ENCODE peak calls at places on chromosomes 2 and 18, in seven cellular contexts. Y is A673, S is cardiac muscle cell, Z is fibroblast of lung, L is coronary artery, C is heart right ventricle, M is left lung. D is an unnamed sample.

GRCh38 chr2:171167352-171167997 is 6.8 kb upstream of the TLK1 start:
- DNase-seq in Y (no peak), S (peak; percentile 49), Z (peak; percentile 12), L (no peak), C (no peak), M (no peak), D (no peak)

GRCh38 chr2:207226671-207227061 is 60.9 kb upstream of the KLF7 start:
- DNase-seq in Y (no peak), S (no peak), Z (no peak), L (no peak), C (no peak), M (no peak), D (no peak)

GRCh38 chr2:188132385-188132784 is 159.3 kb upstream of the GULP1 start:
- DNase-seq in Y (no peak), S (peak; percentile 62), Z (peak; percentile 31), L (no peak), C (peak; percentile 20), M (no peak), D (peak; percentile 43)

GRCh38 chr18:11859282-11859797 is 8.1 kb downstream of the CHMP1B start:
- DNase-seq in Y (no peak), S (no peak), Z (no peak), L (no peak), C (no peak), M (no peak), D (no peak)

GRCh38 chr2:9652898-9653479 is 22.2 kb upstream of the YWHAQ start:
- DNase-seq in Y (no peak), S (no peak), Z (no peak), L (no peak), C (no peak), M (no peak), D (no peak)

GRCh38 chr2:202848813-202849212 is 22.8 kb downstream of the ICA1L start:
- DNase-seq in Y (no peak), S (peak; percentile 51), Z (no peak), L (no peak), C (no peak), M (peak; percentile 82), D (no peak)

GRCh38 chr2:133666621-133667020 is 98.4 kb upstream of the NCKAP5 start:
- DNase-seq in Y (no peak), S (no peak), Z (no peak), L (no peak), C (no peak), M (no peak), D (no peak)

GRCh38 chr18:79575891-79576685 is 103.5 kb upstream of the CTDP1 start:
- DNase-seq in Y (no peak), S (peak; percentile 62), Z (peak; percentile 68), L (peak; percentile 74), C (peak; percentile 53), M (peak; percentile 78), D (peak; percentile 51)

GRCh38 chr2:136238552-136239346 is 120.8 kb upstream of the CXCR4 start:
- DNase-seq in Y (peak; percentile 29), S (peak; percentile 46), Z (peak; percentile 32), L (no peak), C (no peak), M (no peak), D (no peak)

GRCh38 chr2:97936199-97936598 is 59.5 kb downstream of the TMEM131 start:
- DNase-seq in Y (no peak), S (no peak), Z (no peak), L (no peak), C (no peak), M (no peak), D (no peak)

GRCh38 chr2:85600951-85601770 is 1.3 kb downstream of the TMEM150A start:
- DNase-seq in Y (no peak), S (no peak), Z (no peak), L (no peak), C (no peak), M (no peak), D (peak; percentile 46)

GRCh38 chr2:205934443-205934842 is 151.5 kb downstream of the INO80D start:
- DNase-seq in Y (no peak), S (peak; percentile 9), Z (peak; percentile 11), L (no peak), C (no peak), M (no peak), D (no peak)

GRCh38 chr2:1659951-1660565 is 84.3 kb downstream of the PXDN start:
- DNase-seq in Y (no peak), S (no peak), Z (no peak), L (peak; percentile 55), C (no peak), M (no peak), D (no peak)
- H3K4me3 ChIP-seq in Y (no peak overlapping the region), S (no peak overlapping the region), Z (no peak overlapping the region), L (no peak overlapping the region), C (no peak overlapping the region), M (no peak overlapping the region), D (no peak overlapping the region)

DNA sequence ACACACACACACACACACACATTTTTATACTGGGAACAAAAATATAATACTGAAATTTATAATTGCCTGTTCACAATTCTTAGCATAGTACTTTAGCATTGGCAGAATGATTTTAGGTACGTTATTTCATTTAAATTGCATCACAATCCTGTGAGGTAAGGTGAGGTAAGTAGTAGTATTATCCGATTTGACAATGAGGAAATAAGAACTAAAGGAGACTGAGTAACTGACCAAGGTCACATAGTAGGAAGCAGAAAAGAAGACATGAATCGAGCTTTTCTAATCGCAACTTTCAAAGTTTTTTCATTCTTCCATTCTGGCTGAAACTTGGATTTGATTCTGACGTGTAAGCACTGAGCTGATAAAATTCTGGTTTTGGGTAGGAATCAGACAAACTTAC is 351.2 kb downstream of the KIAA1328 start:
- DNase-seq in Y (no peak), S (no peak), Z (no peak), L (no peak), C (no peak), M (no peak), D (no peak)
- H3K27ac ChIP-seq in Y (no peak overlapping the region), S (no peak overlapping the region), Z (no peak overlapping the region), L (no peak overlapping the region), C (no peak overlapping the region), M (no peak overlapping the region), D (no peak overlapping the region)

DNA sequence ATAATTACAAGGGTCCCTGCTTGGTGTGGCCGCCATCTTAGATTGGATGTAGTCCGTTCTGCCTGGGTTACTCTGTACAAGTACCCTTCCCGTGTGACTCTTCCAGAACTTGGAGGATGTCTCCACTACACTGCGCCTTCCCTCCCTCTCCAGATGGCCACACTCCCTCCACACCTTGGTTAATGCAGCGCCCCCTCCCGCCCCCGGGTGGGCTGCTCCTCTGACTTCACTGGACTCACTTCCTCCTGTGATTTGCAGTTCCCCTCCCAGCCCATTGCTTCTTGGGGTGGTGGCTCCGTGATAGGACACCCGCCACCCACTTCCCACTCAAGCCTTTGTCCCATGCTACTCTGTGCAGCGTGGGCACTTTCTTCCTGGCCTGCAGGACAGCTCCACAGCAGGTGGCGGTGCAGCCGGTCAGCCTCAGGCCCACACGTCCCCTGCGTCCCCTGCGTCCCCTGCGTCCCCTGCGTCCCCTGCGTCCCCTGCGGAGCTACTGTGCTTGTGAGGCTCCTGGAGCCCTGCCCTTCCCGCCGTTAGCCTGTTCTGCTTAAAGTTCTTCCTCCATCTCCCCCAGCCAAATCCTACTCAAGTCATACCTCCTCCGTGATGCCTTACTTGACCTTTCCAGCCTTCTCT is 130.5 kb upstream of the SIX3 start:
- DNase-seq in Y (no peak), S (no peak), Z (no peak), L (peak; percentile 35), C (no peak), M (no peak), D (no peak)
- TF ChIP-seq CTCF in Y (no peak), S (no peak), Z (no peak), L (no peak), C (no peak), M (no peak), D (no peak)

DNA sequence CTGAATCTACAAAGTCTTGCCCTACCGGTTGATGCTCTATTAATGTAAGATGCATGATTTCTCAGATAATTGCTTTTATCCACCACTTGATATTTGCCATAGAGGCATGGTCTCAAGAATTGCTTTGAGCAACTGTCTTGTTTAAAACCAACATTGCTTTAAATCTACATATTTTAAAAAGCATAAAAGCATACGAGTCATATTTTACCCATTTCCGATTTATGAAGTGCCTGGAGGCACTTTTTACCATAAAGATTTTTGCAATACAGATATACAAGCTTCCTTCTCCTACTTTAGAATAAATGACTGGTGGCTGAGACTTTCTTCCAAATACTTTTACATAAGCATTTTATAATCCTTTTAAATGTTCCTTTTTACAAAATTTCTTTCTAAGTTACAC is 517.6 kb downstream of the TXNL1 start:
- DNase-seq in Y (no peak), S (no peak), Z (no peak), L (no peak), C (no peak), M (no peak), D (no peak)
- H3K4me3 ChIP-seq in Y (no peak overlapping the region), S (no peak overlapping the region), Z (no peak overlapping the region), L (no peak overlapping the region), C (no peak overlapping the region), M (no peak overlapping the region), D (no peak overlapping the region)

GRCh38 chr2:163733301-163733938 is 2.4 kb downstream of the FIGN start:
- DNase-seq in Y (no peak), S (no peak), Z (peak; percentile 58), L (no peak), C (no peak), M (no peak), D (peak; percentile 44)

GRCh38 chr2:163730556-163730955 is 5.3 kb downstream of the FIGN start:
- DNase-seq in Y (no peak), S (no peak), Z (no peak), L (no peak), C (no peak), M (no peak), D (no peak)

GRCh38 chr2:163732718-163733117 is 3.1 kb downstream of the FIGN start:
- DNase-seq in Y (no peak), S (no peak), Z (peak; percentile 39), L (no peak), C (no peak), M (no peak), D (no peak)

GRCh38 chr2:163729874-163730273 is 5.9 kb downstream of the FIGN start:
- DNase-seq in Y (no peak), S (no peak), Z (no peak), L (no peak), C (no peak), M (no peak), D (no peak)

GRCh38 chr2:163731735-163732134 is 4.1 kb downstream of the FIGN start:
- DNase-seq in Y (no peak), S (no peak), Z (peak; percentile 27), L (no peak), C (no peak), M (no peak), D (no peak)
- H3K27ac ChIP-seq in Y (no peak overlapping the region), S (peak overlapping the region; percentile 100), Z (no peak overlapping the region), L (peak overlapping the region; percentile 94), C (peak overlapping the region; percentile 33), M (no peak overlapping the region), D (peak overlapping the region; percentile 90)